ENCODE peak calls at places on chromosomes 5 and 9, in six cellular contexts. M is OCI-LY7; W is PC-9; A is tibial artery; P is CD8-positive, alpha-beta T cell; L is cardiac muscle cell. T is an unnamed sample.

GRCh38 chr5:109703827-109704226 is 14.1 kb downstream of the MAN2A1 start:
- DNase-seq in M (no peak), W (no peak), A (no peak), P (no peak), L (no peak), T (no peak)

GRCh38 chr5:176895829-176896228 is 3.3 kb downstream of the HK3 start:
- DNase-seq in M (no peak), W (no peak), A (no peak), P (no peak), L (no peak), T (no peak)

GRCh38 chr9:129576546-129577543 is 44.1 kb downstream of the C9orf50 start:
- DNase-seq in M (no peak), W (no peak), A (no peak), P (no peak), L (peak), T (peak)

GRCh38 chr9:135137398-135137832 is 49.9 kb downstream of the OLFM1 start:
- DNase-seq in M (no peak), W (no peak), A (no peak), P (no peak), L (peak), T (no peak)

GRCh38 chr9:102461441-102461840 is 533.7 kb upstream of the CYLC2 start:
- DNase-seq in M (no peak), W (no peak), A (no peak), P (no peak), L (no peak), T (no peak)

GRCh38 chr9:2603621-2604020 is 18.0 kb upstream of the VLDLR start:
- DNase-seq in M (no peak), W (no peak), A (no peak), P (no peak), L (no peak), T (no peak)

GRCh38 chr9:69104830-69105527 is 69.1 kb upstream of the TJP2 start:
- DNase-seq in M (no peak), W (peak), A (no peak), P (no peak), L (no peak), T (no peak)

GRCh38 chr5:69075522-69076169 is 18.2 kb upstream of the SLC30A5 start:
- DNase-seq in M (no peak), W (no peak), A (no peak), P (no peak), L (no peak), T (no peak)

GRCh38 chr5:175784230-175784629 is 87.1 kb upstream of the CPLX2 start:
- DNase-seq in M (no peak), W (no peak), A (no peak), P (no peak), L (no peak), T (no peak)

GRCh38 chr5:177496111-177497010 is 1.0 kb downstream of the PDLIM7 start:
- DNase-seq in M (peak), W (peak), A (peak), P (no peak), L (peak), T (peak)

GRCh38 chr9:99057665-99058625 is 47.0 kb upstream of the TGFBR1 start:
- DNase-seq in M (peak), W (no peak), A (peak), P (peak), L (peak), T (peak)

GRCh38 chr9:36141288-36141687 is 4.8 kb downstream of the GLIPR2 start:
- DNase-seq in M (no peak), W (peak), A (no peak), P (no peak), L (peak), T (peak)

GRCh38 chr9:137968235-137968634 is 90.7 kb downstream of the CACNA1B start:
- DNase-seq in M (peak), W (no peak), A (no peak), P (no peak), L (no peak), T (no peak)

GRCh38 chr5:169772688-169773087 is 135.6 kb downstream of the DOCK2 start:
- DNase-seq in M (no peak), W (no peak), A (no peak), P (no peak), L (no peak), T (no peak)

GRCh38 chr5:82349651-82350050 is 71.5 kb upstream of the RPS23 start:
- DNase-seq in M (peak), W (no peak), A (peak), P (no peak), L (no peak), T (peak)

GRCh38 chr9:99778308-99778707 is 43.4 kb upstream of the NR4A3 start:
- DNase-seq in M (no peak), W (peak), A (no peak), P (no peak), L (peak), T (no peak)

GRCh38 chr5:145976431-145977155 is 40.2 kb downstream of the SH3RF2 start:
- DNase-seq in M (no peak), W (no peak), A (no peak), P (no peak), L (peak), T (no peak)

GRCh38 chr5:140569197-140569596 is 4.6 kb downstream of the SLC35A4 start:
- DNase-seq in M (no peak), W (no peak), A (no peak), P (no peak), L (no peak), T (no peak)

GRCh38 chr9:72905514-72906480 is 47.1 kb downstream of the ALDH1A1 start:
- DNase-seq in M (no peak), W (no peak), A (no peak), P (no peak), L (no peak), T (no peak)

GRCh38 chr5:98500811-98501210 is 272.7 kb upstream of the RGMB start:
- DNase-seq in M (no peak), W (no peak), A (no peak), P (no peak), L (no peak), T (no peak)

GRCh38 chr5:96088676-96089075 is 127.0 kb upstream of the ELL2 start:
- DNase-seq in M (no peak), W (no peak), A (no peak), P (no peak), L (no peak), T (no peak)

GRCh38 chr9:38068616-38068865 is 486 bp downstream of the SHB start:
- DNase-seq in M (peak), W (no peak), A (no peak), P (peak), L (peak), T (peak)

GRCh38 chr9:38068866-38069628 is at the start of gene SHB:
- DNase-seq in M (peak), W (no peak), A (peak), P (peak), L (peak), T (peak)

GRCh38 chr9:38067611-38067891 is 1.5 kb downstream of the SHB start:
- DNase-seq in M (no peak), W (no peak), A (no peak), P (no peak), L (no peak), T (peak)

GRCh38 chr9:38066907-38067610 is 2.0 kb downstream of the SHB start:
- DNase-seq in M (no peak), W (no peak), A (peak), P (no peak), L (peak), T (peak)

GRCh38 chr9:38067892-38068615 is 973 bp downstream of the SHB start:
- DNase-seq in M (no peak), W (no peak), A (no peak), P (no peak), L (no peak), T (no peak)
- H3K27ac ChIP-seq in M (no peak), W (peak), A (peak), P (no peak), L (peak), T (peak)

GRCh38 chr5:88675758-88676636 is 207.0 kb downstream of the MEF2C start:
- DNase-seq in M (peak), W (peak), A (no peak), P (no peak), L (peak), T (peak)
- H3K4me3 ChIP-seq in M (peak), W (peak), A (peak), P (peak), L (peak), T (peak)

DNA sequence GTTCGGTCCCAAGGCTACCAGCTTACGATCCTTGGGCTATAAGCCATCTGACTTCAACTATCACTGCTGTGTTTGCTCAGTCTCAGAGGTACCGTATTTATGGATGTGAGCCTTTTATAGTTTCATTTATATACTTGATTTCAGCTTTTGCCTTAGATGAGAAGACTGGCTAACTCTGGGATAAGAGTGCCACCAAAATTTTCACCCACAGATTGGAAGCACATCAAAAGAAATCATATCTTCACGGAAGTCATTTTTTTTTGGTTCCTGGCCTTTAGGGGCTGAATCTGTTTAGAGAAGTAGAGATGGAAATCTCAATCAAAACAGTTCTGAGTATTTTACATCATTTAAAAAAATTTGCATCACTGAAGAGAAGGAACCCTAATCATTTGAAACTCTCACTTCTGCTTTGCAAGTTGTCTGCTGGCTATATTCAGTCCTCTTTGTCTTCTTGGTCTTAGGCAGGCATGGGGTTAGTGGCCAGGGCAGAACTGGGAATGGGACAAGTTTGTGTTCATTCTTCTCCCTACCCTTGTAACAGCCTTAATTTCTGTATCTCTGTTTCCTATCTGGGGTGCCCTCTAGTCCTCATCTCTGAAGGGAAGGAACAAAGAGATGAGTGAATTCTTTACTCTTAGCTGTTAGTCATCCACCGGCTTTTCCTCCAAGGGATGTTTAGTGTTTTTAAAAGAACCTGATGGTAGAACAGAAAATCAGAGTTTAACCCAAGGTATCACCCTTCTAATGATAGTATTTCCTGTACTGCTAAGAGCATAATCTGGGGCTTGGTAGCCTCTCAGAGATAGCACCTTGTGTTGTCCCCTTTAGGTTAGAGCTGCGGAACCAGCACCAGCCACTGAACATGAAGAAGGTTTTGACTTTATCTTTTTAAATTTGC is 14.1 kb upstream of the TNFAIP8 start:
- DNase-seq in M (peak), W (no peak), A (no peak), P (no peak), L (no peak), T (no peak)
- H3K27ac ChIP-seq in M (peak), W (no peak), A (no peak), P (peak), L (no peak), T (no peak)

GRCh38 chr5:132002701-132003100 is 8.8 kb downstream of the ACSL6 start:
- DNase-seq in M (no peak), W (no peak), A (no peak), P (no peak), L (no peak), T (no peak)
- H3K4me3 ChIP-seq in M (no peak), W (no peak), A (no peak), P (no peak), L (no peak), T (no peak)

GRCh38 chr5:14678773-14679334 is 14.3 kb downstream of the OTULIN start:
- DNase-seq in M (no peak), W (no peak), A (no peak), P (no peak), L (no peak), T (no peak)

GRCh38 chr5:14675865-14676300 is 11.4 kb downstream of the OTULIN start:
- DNase-seq in M (peak), W (no peak), A (no peak), P (no peak), L (no peak), T (no peak)

GRCh38 chr5:14675309-14675708 is 10.8 kb downstream of the OTULIN start:
- DNase-seq in M (no peak), W (no peak), A (no peak), P (no peak), L (no peak), T (no peak)

GRCh38 chr5:14673443-14673842 is 8.9 kb downstream of the OTULIN start:
- DNase-seq in M (no peak), W (no peak), A (no peak), P (no peak), L (no peak), T (no peak)

DNA sequence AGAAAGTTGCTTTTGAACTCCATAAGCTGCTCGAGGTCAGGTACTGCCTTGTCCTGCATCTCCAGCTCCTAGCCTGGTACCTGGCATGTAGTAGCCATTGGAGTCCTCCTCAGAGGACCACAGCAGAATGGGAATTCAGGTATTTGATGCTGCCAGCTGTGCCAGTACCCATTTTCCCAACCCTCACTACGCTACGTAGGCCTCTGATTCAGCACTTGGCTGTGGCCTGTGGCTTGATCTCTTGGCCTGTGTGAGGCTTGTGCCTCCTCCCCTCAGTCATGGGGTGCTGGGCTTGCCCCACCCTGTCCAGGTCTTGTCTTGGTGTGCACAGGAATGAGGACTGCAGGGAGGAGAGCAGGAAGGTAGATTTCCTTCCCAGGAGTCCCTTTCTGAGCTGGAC is 11.8 kb downstream of the OTULIN start:
- DNase-seq in M (no peak), W (no peak), A (no peak), P (no peak), L (peak), T (peak)
- H3K27ac ChIP-seq in M (peak), W (no peak), A (peak), P (no peak), L (no peak), T (peak)

GRCh38 chr5:59276277-59276647 is 617.3 kb downstream of the PDE4D start:
- DNase-seq in M (no peak), W (no peak), A (no peak), P (no peak), L (no peak), T (no peak)

GRCh38 chr5:59274130-59274529 is 619.4 kb downstream of the PDE4D start:
- DNase-seq in M (no peak), W (no peak), A (no peak), P (no peak), L (no peak), T (no peak)

GRCh38 chr5:59275537-59276276 is 617.8 kb downstream of the PDE4D start:
- DNase-seq in M (no peak), W (peak), A (peak), P (no peak), L (peak), T (peak)

GRCh38 chr5:59276886-59277514 is 616.5 kb downstream of the PDE4D start:
- DNase-seq in M (no peak), W (no peak), A (no peak), P (no peak), L (peak), T (peak)

GRCh38 chr5:59275170-59275536 is 618.4 kb downstream of the PDE4D start:
- DNase-seq in M (no peak), W (no peak), A (no peak), P (no peak), L (no peak), T (no peak)
- H3K4me3 ChIP-seq in M (no peak), W (no peak), A (peak), P (no peak), L (peak), T (peak)

DNA sequence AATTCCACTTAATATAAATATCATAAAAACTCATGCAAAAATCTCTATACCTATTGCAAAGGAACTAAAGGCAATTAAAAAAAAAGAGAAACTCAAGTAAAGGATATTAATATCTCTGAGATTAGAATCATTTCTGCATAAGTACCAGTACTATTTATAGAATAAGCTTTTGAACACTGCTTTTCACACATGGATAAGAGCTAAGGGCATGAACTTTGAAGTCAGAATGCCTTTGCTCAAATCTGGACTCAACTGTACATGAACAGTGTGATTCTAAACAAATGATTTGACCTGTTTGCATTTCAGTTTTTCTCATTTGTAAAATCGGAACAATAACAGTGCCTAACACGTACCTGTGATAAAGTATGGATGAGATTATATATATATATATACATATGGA is 255.9 kb downstream of the EFNA5 start:
- DNase-seq in M (no peak), W (no peak), A (no peak), P (no peak), L (no peak), T (no peak)
- H3K27ac ChIP-seq in M (no peak), W (no peak), A (no peak), P (no peak), L (no peak), T (no peak)

GRCh38 chr5:181167814-181168488 is 20.6 kb downstream of the OR2V2 start:
- DNase-seq in M (peak), W (no peak), A (no peak), P (no peak), L (no peak), T (no peak)
- H3K4me3 ChIP-seq in M (peak), W (no peak), A (no peak), P (no peak), L (no peak), T (no peak)

GRCh38 chr9:136671254-136671614 is 8.5 kb downstream of the EGFL7 start:
- DNase-seq in M (no peak), W (no peak), A (no peak), P (no peak), L (no peak), T (no peak)

GRCh38 chr9:136670571-136671253 is 8.0 kb downstream of the EGFL7 start:
- DNase-seq in M (no peak), W (no peak), A (no peak), P (no peak), L (no peak), T (no peak)

GRCh38 chr9:136673088-136673969 is 10.6 kb downstream of the EGFL7 start:
- DNase-seq in M (no peak), W (no peak), A (no peak), P (no peak), L (no peak), T (no peak)

GRCh38 chr9:136672431-136673087 is 9.8 kb downstream of the EGFL7 start:
- DNase-seq in M (no peak), W (no peak), A (no peak), P (no peak), L (no peak), T (no peak)

DNA sequence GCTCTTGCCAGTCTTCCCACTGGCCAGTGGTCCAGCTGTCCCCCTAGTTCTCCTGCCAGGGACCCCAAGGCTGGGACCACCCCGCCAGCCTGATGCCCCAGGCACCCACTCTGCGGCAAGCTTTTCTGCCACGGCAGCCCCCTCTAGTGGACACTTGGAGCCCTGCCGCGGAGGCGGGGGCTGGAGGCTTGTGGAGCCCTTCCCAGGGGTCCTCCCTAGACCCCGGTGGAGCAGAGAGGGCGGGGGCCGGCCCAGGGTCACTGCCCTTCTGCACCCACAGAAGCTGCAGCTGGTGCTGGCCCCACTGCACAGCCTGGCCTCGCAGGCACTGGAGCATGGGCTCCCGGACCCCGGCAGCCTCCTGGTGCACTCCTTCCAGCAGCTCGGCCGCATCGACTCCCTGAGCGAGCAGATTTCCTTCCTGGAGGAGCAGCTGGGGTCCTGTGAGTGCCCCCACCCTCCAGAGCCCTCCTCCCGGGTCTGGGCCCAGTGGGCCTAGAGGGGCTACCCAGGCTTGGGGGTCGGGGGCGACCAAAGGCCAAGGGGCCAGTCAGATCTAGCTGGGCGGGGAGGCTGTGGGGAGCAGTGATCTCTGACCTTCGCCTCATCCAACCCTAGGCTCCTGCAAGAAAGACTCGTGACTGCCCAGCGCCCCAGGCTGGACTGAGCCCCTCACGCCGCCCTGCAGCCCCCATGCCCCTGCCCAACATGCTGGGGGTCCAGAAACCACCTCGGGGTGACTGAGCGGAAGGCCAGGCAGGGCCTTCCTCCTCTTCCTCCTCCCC is 9.1 kb downstream of the EGFL7 start:
- DNase-seq in M (peak), W (no peak), A (no peak), P (peak), L (peak), T (peak)
- H3K27ac ChIP-seq in M (no peak), W (no peak), A (no peak), P (no peak), L (no peak), T (no peak)

GRCh38 chr5:67197536-67197935 is 937 bp upstream of the CD180 start:
- DNase-seq in M (no peak), W (peak), A (no peak), P (no peak), L (no peak), T (no peak)

GRCh38 chr5:67193479-67193878 is 3.1 kb downstream of the CD180 start:
- DNase-seq in M (no peak), W (no peak), A (no peak), P (no peak), L (no peak), T (no peak)

GRCh38 chr5:67194169-67194568 is 2.4 kb downstream of the CD180 start:
- DNase-seq in M (no peak), W (no peak), A (no peak), P (no peak), L (no peak), T (no peak)

GRCh38 chr5:67196537-67197059 is at the start of gene CD180:
- DNase-seq in M (peak), W (no peak), A (no peak), P (no peak), L (peak), T (peak)

GRCh38 chr5:67195406-67196275 is 958 bp downstream of the CD180 start:
- DNase-seq in M (no peak), W (no peak), A (no peak), P (no peak), L (no peak), T (no peak)
- H3K4me3 ChIP-seq in M (peak), W (no peak), A (no peak), P (no peak), L (no peak), T (no peak)